ENCODE peak calls at places on chromosome 2, in four cellular contexts. L is stimulated activated CD4-positive, alpha-beta T cell treated with anti-CD3 and anti-CD28 coated beads, Interleukin-12 subunit alpha, Interleukin-12 subunit beta, amount 100 ng/mL, for 48 hours; T is mammary epithelial cell; A is fibroblast of the conjunctiva. O is an unnamed sample.

GRCh38 chr2:95296036-95296435 is 1.1 kb upstream of the KCNIP3 start:
- DNase-seq in T (peak), L (no peak), A (no peak), O (no peak)

GRCh38 chr2:189552991-189553404 is 27.6 kb downstream of the SLC40A1 start:
- DNase-seq in L (no peak), A (no peak), T (peak), O (peak)

GRCh38 chr2:138058427-138058826 is 94.2 kb downstream of the HNMT start:
- DNase-seq in L (no peak), A (no peak), T (no peak), O (no peak)

GRCh38 chr2:49044680-49045079 is 109.6 kb downstream of the FSHR start:
- DNase-seq in A (no peak), L (no peak), T (no peak), O (no peak)

GRCh38 chr2:107627164-107627563 is 199.5 kb upstream of the RGPD4 start:
- DNase-seq in T (no peak), L (no peak), A (no peak), O (peak)

GRCh38 chr2:86785456-86785855 is 5.3 kb downstream of the CD8A start:
- DNase-seq in A (no peak), L (no peak), T (no peak), O (no peak)

GRCh38 chr2:185978634-185979405 is 240.2 kb downstream of the FSIP2 start:
- DNase-seq in L (no peak), A (no peak), T (peak), O (peak)

GRCh38 chr2:15579641-15580040 is 12.0 kb upstream of the DDX1 start:
- DNase-seq in A (no peak), T (no peak), L (no peak), O (peak)

GRCh38 chr2:148660999-148661398 is 16.4 kb downstream of the EPC2 start:
- DNase-seq in T (no peak), L (no peak), A (no peak), O (peak)

GRCh38 chr2:97739020-97739892 is 25.9 kb downstream of the ZAP70 start:
- DNase-seq in A (no peak), T (no peak), L (no peak), O (no peak)

GRCh38 chr2:235149240-235149641 is 197.4 kb downstream of the SH3BP4 start:
- DNase-seq in L (no peak), T (peak), A (no peak), O (no peak)

GRCh38 chr2:218882866-218883366 is 2.3 kb downstream of the WNT10A start:
- DNase-seq in L (no peak), T (peak), A (no peak), O (peak)

GRCh38 chr2:3460831-3461544 is 58.3 kb downstream of the ADI1 start:
- DNase-seq in T (no peak), L (no peak), A (no peak), O (no peak)

GRCh38 chr2:177031435-177032222 is 181.0 kb upstream of the HNRNPA3 start:
- DNase-seq in A (no peak), T (no peak), L (no peak), O (no peak)

GRCh38 chr2:201707753-201708152 is 9.3 kb upstream of the MPP4 start:
- DNase-seq in T (no peak), L (no peak), A (peak), O (peak)

O was measured in PC-3.